ENCODE peak calls at places on chromosomes 11 and 22, in eight cellular contexts. I, C, D, F, J, K, W and O are unnamed samples.

GRCh38 chr11:12963789-12964536 is 45.2 kb upstream of the RASSF10 start:
- DNase-seq in K (peak), I (peak), W (peak), F (peak), C (peak), D (peak), J (no peak), O (peak)

GRCh38 chr11:67429038-67429668 is 859 bp downstream of the RPS6KB2 start:
- DNase-seq in F (no peak), K (no peak), I (no peak), J (no peak), W (no peak), D (no peak), C (no peak), O (no peak)

GRCh38 chr11:116646191-116646590 is 126.6 kb downstream of the BUD13 start:
- DNase-seq in F (no peak), D (no peak), I (no peak), J (no peak), W (no peak), K (peak), C (no peak), O (no peak)

GRCh38 chr11:23865341-23865975 is 631.4 kb upstream of the LUZP2 start:
- DNase-seq in D (no peak), K (no peak), C (no peak), F (no peak), J (no peak), W (no peak), I (no peak), O (no peak)

GRCh38 chr11:34644669-34645406 is 23.9 kb downstream of the EHF start:
- DNase-seq in F (no peak), J (no peak), K (no peak), C (no peak), W (peak), D (no peak), I (peak), O (no peak)

GRCh38 chr11:88306785-88307184 is 30.8 kb downstream of the CTSC start:
- DNase-seq in I (no peak), F (no peak), D (no peak), C (no peak), J (no peak), W (no peak), K (no peak), O (no peak)

GRCh38 chr11:126607374-126607773 is 251.9 kb downstream of the ST3GAL4 start:
- DNase-seq in W (peak), K (peak), J (no peak), I (peak), D (no peak), F (peak), C (peak), O (peak)

GRCh38 chr11:133787379-133788103 is 57.8 kb downstream of the SPATA19 start:
- DNase-seq in I (no peak), W (no peak), K (no peak), C (no peak), J (no peak), F (no peak), D (no peak), O (no peak)

GRCh38 chr22:47053865-47054185 is 291.4 kb downstream of the TBC1D22A start:
- DNase-seq in J (no peak), F (no peak), I (no peak), K (no peak), D (no peak), W (peak), C (peak), O (no peak)

GRCh38 chr11:62555464-62556092 is 9.0 kb upstream of the AHNAK start:
- DNase-seq in W (peak), K (no peak), D (peak), I (peak), F (peak), C (no peak), J (no peak), O (no peak)

GRCh38 chr11:1994121-1994520 is 3.5 kb downstream of the H19 start:
- DNase-seq in D (no peak), K (no peak), C (no peak), W (no peak), I (no peak), J (no peak), F (no peak), O (no peak)

GRCh38 chr11:66956689-66957290 is 1.4 kb downstream of the PC start:
- DNase-seq in F (no peak), C (peak), K (no peak), W (peak), D (no peak), J (no peak), I (peak), O (peak)

GRCh38 chr11:36234825-36235224 is 54.4 kb downstream of the COMMD9 start:
- DNase-seq in F (no peak), K (no peak), C (no peak), W (no peak), I (no peak), J (no peak), D (no peak), O (no peak)

GRCh38 chr11:9716275-9717039 is 52.6 kb downstream of the SWAP70 start:
- DNase-seq in J (no peak), D (no peak), K (no peak), W (peak), C (no peak), I (peak), F (no peak), O (no peak)

GRCh38 chr11:119405986-119406385 is 17.0 kb downstream of the THY1 start:
- DNase-seq in K (no peak), I (no peak), J (no peak), D (no peak), F (no peak), C (no peak), W (no peak), O (no peak)